ENCODE peak calls at places on chromosomes 12 and 14, in nine cellular contexts. H, P, D, L, V, K, J, N and Q are unnamed samples.

GRCh38 chr14:65304239-65304638 is 108.3 kb upstream of the FUT8 start:
- DNase-seq in H (no peak), P (no peak), D (no peak), L (no peak), V (no peak), K (no peak), J (no peak), N (no peak), Q (no peak)

GRCh38 chr12:18470251-18470650 is 208.9 kb downstream of the PIK3C2G start:
- DNase-seq in H (no peak), P (no peak), D (no peak), L (no peak), V (no peak), K (no peak), J (no peak), N (no peak), Q (no peak)

GRCh38 chr12:76238688-76239087 is 109.5 kb downstream of the BBS10 start:
- DNase-seq in H (no peak), P (no peak), D (no peak), L (no peak), V (no peak), K (no peak), J (no peak), N (no peak), Q (no peak)

GRCh38 chr14:50331596-50331995 is 19.5 kb downstream of the DMAC2L start:
- DNase-seq in H (no peak), P (no peak), D (no peak), L (no peak), V (no peak), K (no peak), J (no peak), N (no peak), Q (no peak)

GRCh38 chr14:55577229-55577628 is 2.8 kb upstream of the KTN1 start:
- DNase-seq in H (no peak), P (no peak), D (no peak), L (no peak), V (no peak), K (no peak), J (no peak), N (no peak), Q (no peak)

GRCh38 chr14:99611639-99612038 is 7.6 kb upstream of the CCDC85C start:
- DNase-seq in H (no peak), P (no peak), D (no peak), L (no peak), V (no peak), K (no peak), J (no peak), N (no peak), Q (no peak)

GRCh38 chr12:93943766-93944165 is 204.6 kb upstream of the PLXNC1 start:
- DNase-seq in H (no peak), P (peak), D (no peak), L (no peak), V (no peak), K (no peak), J (no peak), N (no peak), Q (no peak)

GRCh38 chr12:32049956-32050355 is 56.7 kb upstream of the BICD1 start:
- DNase-seq in H (no peak), P (no peak), D (no peak), L (no peak), V (no peak), K (no peak), J (no peak), N (no peak), Q (no peak)

GRCh38 chr12:4932576-4932975 is 22.9 kb downstream of the KCNA1 start:
- DNase-seq in H (no peak), P (no peak), D (no peak), L (no peak), V (no peak), K (no peak), J (peak), N (no peak), Q (no peak)

GRCh38 chr12:27840229-27840999 is 60.4 kb upstream of the MANSC4 start:
- DNase-seq in H (no peak), P (no peak), D (no peak), L (no peak), V (peak), K (no peak), J (no peak), N (no peak), Q (no peak)

GRCh38 chr12:41663487-41664258 is 475.6 kb downstream of the PDZRN4 start:
- DNase-seq in H (no peak), P (no peak), D (no peak), L (no peak), V (peak), K (no peak), J (peak), N (peak), Q (no peak)

GRCh38 chr14:92341791-92342190 is 18.8 kb downstream of the SLC24A4 start:
- DNase-seq in H (no peak), P (no peak), D (no peak), L (no peak), V (no peak), K (no peak), J (no peak), N (no peak), Q (no peak)

GRCh38 chr14:44316647-44317432 is 190.2 kb downstream of the FSCB start:
- DNase-seq in H (peak), P (no peak), D (no peak), L (no peak), V (peak), K (no peak), J (peak), N (no peak), Q (no peak)

GRCh38 chr12:121190523-121191031 is 19.4 kb upstream of the P2RX4 start:
- DNase-seq in H (no peak), P (no peak), D (no peak), L (no peak), V (peak), K (no peak), J (no peak), N (no peak), Q (no peak)

GRCh38 chr12:106128526-106129430 is 10.0 kb downstream of the NUAK1 start:
- DNase-seq in H (no peak), P (no peak), D (peak), L (no peak), V (no peak), K (no peak), J (no peak), N (no peak), Q (no peak)